ENCODE peak calls at places on chromosome 19, in ten cellular contexts. N, C, Y, M, Z, T, P, A, Q and O are unnamed samples.

GRCh38 chr19:45973564-45974338 is at the start of gene NOVA2:
- DNase-seq in M (peak; percentile 84), Z (peak; percentile 54), T (peak; percentile 35), A (no peak), P (peak; percentile 80), N (peak; percentile 78), Q (peak; percentile 36), C (peak; percentile 27), Y (peak; percentile 69), O (peak; percentile 82)

GRCh38 chr19:47601180-47601904 is 7.6 kb upstream of the BICRA start:
- DNase-seq in A (no peak), P (peak; percentile 24), T (no peak), Z (peak; percentile 74), Q (no peak), N (no peak), Y (no peak), M (no peak), C (peak; percentile 84), O (no peak)

GRCh38 chr19:32580353-32580900 is 563 bp upstream of the PDCD5 start:
- DNase-seq in Z (no peak), Y (no peak), Q (no peak), M (no peak), A (no peak), N (no peak), C (no peak), T (no peak), P (no peak), O (peak; percentile 20)

GRCh38 chr19:12792048-12792852 is 964 bp downstream of the JUNB start:
- DNase-seq in C (peak; percentile 79), M (peak; percentile 62), Y (no peak), A (peak; percentile 79), N (peak; percentile 67), T (peak; percentile 67), Q (peak; percentile 55), Z (peak; percentile 86), P (peak; percentile 95), O (peak; percentile 81)

GRCh38 chr19:13169769-13170168 is 19.6 kb downstream of the IER2 start:
- DNase-seq in N (peak; percentile 22), Q (peak; percentile 65), P (no peak), Z (peak; percentile 65), T (peak; percentile 44), C (peak; percentile 60), A (peak; percentile 78), M (no peak), Y (peak; percentile 91), O (no peak)

GRCh38 chr19:29605653-29606419 is at the start of gene POP4:
- DNase-seq in Q (peak; percentile 94), M (peak; percentile 97), N (peak; percentile 96), A (peak; percentile 96), Y (peak; percentile 91), P (peak; percentile 99), T (peak; percentile 95), Z (peak; percentile 98), C (peak; percentile 98), O (peak; percentile 99)

GRCh38 chr19:13817615-13818371 is 22.6 kb downstream of the ZSWIM4 start:
- DNase-seq in M (no peak), C (peak; percentile 87), Q (no peak), T (no peak), P (peak; percentile 91), A (no peak), N (no peak), Y (no peak), Z (peak; percentile 91), O (no peak)

GRCh38 chr19:47713046-47714021 is at the start of gene EHD2:
- DNase-seq in N (peak; percentile 86), C (peak; percentile 50), M (peak; percentile 76), P (peak; percentile 91), A (peak; percentile 70), Y (no peak), T (peak; percentile 87), Q (peak; percentile 76), Z (peak; percentile 69), O (peak; percentile 84)

GRCh38 chr19:58218899-58219298 is 9.8 kb upstream of the ZNF544 start:
- DNase-seq in N (peak; percentile 44), Z (no peak), Y (peak; percentile 40), A (no peak), C (no peak), M (no peak), T (peak; percentile 25), Q (no peak), P (no peak), O (no peak)

GRCh38 chr19:49746206-49746958 is 16.7 kb downstream of the TSKS start:
- DNase-seq in M (no peak), A (no peak), N (peak; percentile 86), Y (peak; percentile 90), P (peak; percentile 87), Q (no peak), Z (peak; percentile 40), T (peak; percentile 56), C (peak; percentile 41), O (peak; percentile 58)

GRCh38 chr19:53910170-53910518 is 1.1 kb downstream of the CACNG7 start:
- DNase-seq in Y (no peak), T (no peak), Q (no peak), P (no peak), M (no peak), Z (no peak), C (no peak), A (no peak), N (peak; percentile 23), O (no peak)

GRCh38 chr19:46428278-46429141 is at the start of gene PNMA8C:
- DNase-seq in M (peak; percentile 61), Z (peak; percentile 58), P (peak; percentile 84), A (no peak), T (peak; percentile 52), Q (peak; percentile 63), C (peak; percentile 50), N (peak; percentile 67), Y (no peak), O (peak; percentile 87)

DNA sequence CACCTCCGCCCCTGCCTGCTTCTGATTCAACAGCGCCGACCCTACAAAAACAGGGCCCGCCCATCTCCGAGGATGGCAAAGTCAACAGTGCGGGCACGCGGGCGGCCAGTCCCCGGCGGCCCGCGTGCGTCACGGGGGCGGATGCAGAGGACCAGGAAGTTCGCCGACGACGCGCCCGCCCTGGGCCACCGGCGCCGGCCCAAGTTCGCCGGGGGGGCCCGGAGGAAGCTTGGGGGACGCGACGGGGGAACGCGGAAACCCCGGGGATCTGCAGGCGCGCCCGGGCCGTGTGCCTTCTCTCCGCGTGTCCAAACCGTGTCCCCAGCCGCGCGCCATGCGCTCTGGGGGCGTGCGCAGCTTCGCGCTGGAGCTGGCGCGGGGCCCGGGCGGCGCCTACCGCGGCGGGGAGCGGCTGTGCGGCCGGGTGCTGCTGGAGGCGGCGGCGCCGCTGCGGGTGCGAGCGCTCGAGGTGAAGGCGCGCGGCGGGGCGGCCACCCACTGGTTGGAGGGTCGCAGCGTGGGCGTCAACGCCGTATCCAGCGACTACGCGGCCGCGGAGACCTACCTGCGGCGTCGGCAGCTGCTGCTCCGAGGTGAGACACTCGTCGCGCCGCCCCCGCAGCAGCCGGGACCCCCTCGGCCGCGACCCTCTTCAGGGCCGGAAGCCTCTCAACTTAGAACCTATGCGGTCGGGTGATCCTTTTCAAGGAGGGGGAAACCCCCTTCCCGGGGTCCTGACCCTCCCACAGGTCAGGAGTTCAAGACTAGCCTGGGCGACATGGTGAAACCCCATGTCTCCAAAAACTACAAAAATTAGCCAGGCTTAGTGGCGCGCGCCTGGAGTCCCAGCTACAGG is 6.8 kb upstream of the ARRDC2 start:
- DNase-seq in M (peak; percentile 90), C (peak; percentile 95), Q (peak; percentile 73), N (peak; percentile 85), P (peak; percentile 97), Y (peak; percentile 81), T (peak; percentile 82), A (peak; percentile 82), Z (peak; percentile 95), O (peak; percentile 92)
- TF ChIP-seq CTCF in M (no peak), C (no peak), Q (no peak), N (no peak), P (no peak), Y (no peak), T (no peak), A (no peak), Z (no peak), O (no peak)

GRCh38 chr19:10520652-10521318 is 3.5 kb upstream of the S1PR5 start:
- DNase-seq in P (no peak), Z (peak; percentile 39), A (no peak), C (no peak), Y (no peak), T (no peak), Q (no peak), M (no peak), N (no peak), O (no peak)
- H3K4me1 ChIP-seq in P (peaks cover 11% of the 10 kb centered on the region), Z (peaks cover 20% of the 10 kb centered on the region), A (no peaks in the 10 kb centered on the region), C (peaks cover 18% of the 10 kb centered on the region), Y (peaks cover 16% of the 10 kb centered on the region), T (peaks cover 4% of the 10 kb centered on the region), Q (peaks cover 4% of the 10 kb centered on the region), M (peaks cover 24% of the 10 kb centered on the region), N (no peaks in the 10 kb centered on the region), O (peaks cover 26% of the 10 kb centered on the region)

GRCh38 chr19:5503598-5503997 is 48.4 kb downstream of the ZNRF4 start:
- DNase-seq in A (no peak), M (no peak), Z (no peak), C (no peak), Y (peak; percentile 42), N (no peak), T (no peak), P (no peak), Q (no peak), O (no peak)
- TF ChIP-seq CTCF in A (no peak), M (no peak), Z (no peak), C (no peak), Y (peak; percentile 64), N (no peak), T (no peak), P (no peak), Q (no peak), O (no peak)

GRCh38 chr19:8451885-8452284 is 7.1 kb downstream of the HNRNPM start:
- DNase-seq in A (no peak), C (no peak), Y (no peak), Q (peak; percentile 79), T (peak; percentile 48), Z (no peak), P (no peak), M (no peak), N (peak; percentile 36), O (no peak)

GRCh38 chr19:8451377-8451776 is 6.6 kb downstream of the HNRNPM start:
- DNase-seq in C (no peak), A (no peak), Y (no peak), M (no peak), N (no peak), T (no peak), P (no peak), Q (no peak), Z (no peak), O (no peak)

GRCh38 chr19:8446055-8446709 is 1.4 kb downstream of the HNRNPM start:
- DNase-seq in T (no peak), Q (no peak), C (no peak), P (no peak), Z (no peak), M (no peak), N (no peak), A (no peak), Y (no peak), O (no peak)

GRCh38 chr19:8452446-8453123 is 7.8 kb downstream of the HNRNPM start:
- DNase-seq in T (no peak), Q (no peak), P (no peak), M (no peak), A (no peak), Z (no peak), Y (no peak), C (no peak), N (no peak), O (no peak)

DNA sequence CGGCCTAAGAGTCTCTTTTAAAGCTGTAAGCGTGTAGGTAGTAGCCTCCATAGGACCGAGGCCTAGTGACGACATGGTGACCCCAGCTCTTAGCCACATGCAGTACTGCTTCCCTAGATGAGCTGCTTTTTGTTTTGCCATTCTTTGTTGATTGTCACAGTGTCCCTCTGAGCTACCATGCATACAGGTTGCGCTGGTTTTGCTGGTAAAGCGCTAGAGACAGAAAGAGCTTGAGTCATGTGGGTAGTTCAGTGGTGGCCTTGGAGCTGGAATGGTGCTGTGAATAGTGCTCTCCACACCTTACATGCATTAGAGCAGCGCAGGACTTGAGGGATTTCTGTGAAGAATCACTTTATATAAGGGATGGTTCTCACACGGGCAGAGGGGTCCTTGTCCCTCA is 5.1 kb downstream of the HNRNPM start:
- DNase-seq in Z (no peak), T (no peak), P (no peak), M (no peak), Y (no peak), N (no peak), C (no peak), Q (no peak), A (no peak), O (no peak)
- H3K4me1 ChIP-seq in Z (peaks cover 53% of the 10 kb centered on the region), T (peaks cover 10% of the 10 kb centered on the region), P (peaks cover 51% of the 10 kb centered on the region), M (peaks cover 88% of the 10 kb centered on the region), Y (peaks cover 31% of the 10 kb centered on the region), N (peaks cover 32% of the 10 kb centered on the region), C (peaks cover 53% of the 10 kb centered on the region), Q (peaks cover 15% of the 10 kb centered on the region), A (peaks cover 52% of the 10 kb centered on the region), O (peaks cover 86% of the 10 kb centered on the region)